ENCODE peak calls at places on chromosomes 13 and 19, in nine cellular contexts. U is stimulated activated CD8-positive, alpha-beta memory T cell treated with anti-CD3 and anti-CD28 coated beads, Interleukin-4, amount 100 ng/mL, for 4 hours; M is transverse colon; C is fibroblast of lung; L is hippocampal formation; S is fibroblast of mammary gland; O is AML-193; Q is GM10248; X is Right ventricle myocardium superior. A is an unnamed sample.

GRCh38 chr19:12994701-12995595 is at the start of gene NFIX:
- DNase-seq in O (peak; percentile 23), S (no peak), M (peak; percentile 70), Q (peak; percentile 73), L (no peak), C (peak; percentile 59), U (peak; percentile 38), X (peak; percentile 81), A (peak; percentile 33)

GRCh38 chr13:37295573-37295972 is 190.1 kb upstream of the CSNK1A1L start:
- DNase-seq in X (no peak), U (no peak), M (no peak), O (no peak), C (no peak), Q (no peak), L (no peak), S (no peak), A (no peak)

GRCh38 chr13:20254076-20254475 is 22.0 kb upstream of the GJB6 start:
- DNase-seq in M (no peak), L (no peak), Q (no peak), C (no peak), U (no peak), S (peak; percentile 6), O (no peak), X (no peak), A (no peak)

GRCh38 chr19:55467236-55468053 is 2.9 kb upstream of the C19orf85 start:
- DNase-seq in U (peak; percentile 19), M (peak; percentile 75), O (peak; percentile 60), S (peak; percentile 70), X (peak; percentile 86), Q (peak; percentile 85), C (peak; percentile 61), L (no peak), A (peak; percentile 54)

GRCh38 chr13:34833562-34834182 is 108.4 kb upstream of the NBEA start:
- DNase-seq in C (no peak), L (no peak), O (no peak), U (no peak), S (no peak), Q (no peak), X (no peak), M (no peak), A (no peak)

GRCh38 chr13:99257291-99257690 is 888 bp downstream of the GPR18 start:
- DNase-seq in Q (no peak), L (no peak), U (no peak), S (no peak), C (no peak), M (no peak), O (no peak), X (no peak), A (no peak)

GRCh38 chr19:47445937-47446402 is 25.7 kb downstream of the SLC8A2 start:
- DNase-seq in Q (no peak), U (peak; percentile 69), M (peak; percentile 43), O (peak; percentile 8), X (peak; percentile 56), S (no peak), C (no peak), L (no peak), A (no peak)

GRCh38 chr19:48881741-48882657 is 9.8 kb downstream of the PPP1R15A start:
- DNase-seq in U (no peak), X (no peak), M (no peak), Q (no peak), L (peak; percentile 33), O (no peak), C (no peak), S (no peak), A (no peak)

GRCh38 chr13:60620611-60621395 is 223.8 kb downstream of the TDRD3 start:
- DNase-seq in U (no peak), C (no peak), S (no peak), M (no peak), L (no peak), X (no peak), Q (no peak), O (no peak), A (no peak)

GRCh38 chr19:18397242-18398202 is at the start of gene LRRC25:
- DNase-seq in M (no peak), U (no peak), C (no peak), O (peak; percentile 69), X (peak; percentile 77), L (no peak), S (no peak), Q (peak; percentile 77), A (no peak)

GRCh38 chr13:74883834-74884233 is 598.1 kb downstream of the TBC1D4 start:
- DNase-seq in S (peak; percentile 25), Q (no peak), O (no peak), M (no peak), X (no peak), L (no peak), U (no peak), C (peak; percentile 23), A (no peak)

GRCh38 chr19:2118438-2118837 is 21.7 kb downstream of the IZUMO4 start:
- DNase-seq in M (no peak), Q (no peak), O (no peak), U (no peak), S (no peak), X (no peak), L (no peak), C (no peak), A (no peak)

GRCh38 chr19:53101518-53101917 is 1.7 kb downstream of the ZNF160 start:
- DNase-seq in Q (no peak), X (no peak), C (no peak), S (peak; percentile 14), L (no peak), U (no peak), O (peak; percentile 29), M (no peak), A (no peak)

GRCh38 chr13:99371956-99372355 is 64.8 kb upstream of the GPR183 start:
- DNase-seq in S (no peak), M (no peak), O (peak; percentile 86), C (no peak), U (no peak), L (no peak), X (no peak), Q (no peak), A (no peak)

GRCh38 chr19:53308339-53308811 is 25.2 kb upstream of the ZNF845 start:
- DNase-seq in U (no peak), S (peak; percentile 2), C (peak; percentile 9), M (no peak), Q (no peak), X (no peak), L (no peak), O (no peak), A (no peak)

GRCh38 chr19:7897289-7897688 is 6.4 kb upstream of the MAP2K7 start:
- DNase-seq in C (no peak), O (no peak), L (no peak), Q (no peak), M (no peak), U (no peak), X (no peak), S (no peak), A (no peak)

GRCh38 chr13:95035311-95036109 is 265.7 kb downstream of the ABCC4 start:
- DNase-seq in X (no peak), O (no peak), C (no peak), S (no peak), L (no peak), Q (no peak), U (no peak), M (no peak), A (no peak)

GRCh38 chr19:1466461-1467227 is 12.4 kb downstream of the C19orf25 start:
- DNase-seq in S (no peak), C (no peak), O (no peak), Q (no peak), X (no peak), U (no peak), L (no peak), M (no peak), A (no peak)

A was measured in GM18507.